ENCODE peak calls at places on chromosome 2, in nine cellular contexts. O is heart left ventricle, Q is lower lobe of right lung, J is left ventricle myocardium inferior, G is colonic mucosa, D is heart right ventricle, Y is HepG2, X is skeletal muscle cell, W is astrocyte. S is an unnamed sample.

GRCh38 chr2:41912337-41912736 is 135.5 kb upstream of the PKDCC start:
- DNase-seq in O (no peak), Q (no peak), J (no peak), G (no peak), D (no peak), Y (no peak), X (no peak), W (no peak), S (no peak)

GRCh38 chr2:199692489-199692888 is 158.5 kb downstream of the FTCDNL1 start:
- DNase-seq in O (peak), Q (no peak), J (no peak), G (peak), D (peak), Y (peak), X (no peak), W (no peak), S (no peak)

GRCh38 chr2:88071365-88071764 is 3.7 kb downstream of the SMYD1 start:
- DNase-seq in O (no peak), Q (no peak), J (no peak), G (no peak), D (no peak), Y (no peak), X (no peak), W (no peak), S (no peak)

GRCh38 chr2:72276876-72277275 is 129.2 kb upstream of the CYP26B1 start:
- DNase-seq in O (no peak), Q (no peak), J (no peak), G (no peak), D (no peak), Y (no peak), X (no peak), W (no peak), S (no peak)

GRCh38 chr2:3338360-3338759 is 39.3 kb downstream of the EIPR1 start:
- DNase-seq in O (no peak), Q (no peak), J (no peak), G (no peak), D (no peak), Y (no peak), X (no peak), W (no peak), S (no peak)

GRCh38 chr2:84904717-84905174 is 710 bp upstream of the TMSB10 start:
- DNase-seq in O (peak), Q (peak), J (peak), G (peak), D (peak), Y (no peak), X (peak), W (peak), S (no peak)

GRCh38 chr2:95761556-95761955 is 169.8 kb downstream of the TRIM43 start:
- DNase-seq in O (no peak), Q (no peak), J (no peak), G (no peak), D (no peak), Y (no peak), X (no peak), W (no peak), S (no peak)

GRCh38 chr2:69309336-69310048 is 77.5 kb downstream of the GFPT1 start:
- DNase-seq in O (peak), Q (peak), J (peak), G (peak), D (peak), Y (no peak), X (no peak), W (peak), S (no peak)

GRCh38 chr2:74223941-74224770 is 25.7 kb downstream of the MTHFD2 start:
- DNase-seq in O (no peak), Q (no peak), J (no peak), G (no peak), D (no peak), Y (no peak), X (no peak), W (no peak), S (no peak)

GRCh38 chr2:47560107-47560819 is 157.3 kb downstream of the MSH2 start:
- DNase-seq in O (peak), Q (no peak), J (peak), G (no peak), D (peak), Y (no peak), X (no peak), W (no peak), S (no peak)

GRCh38 chr2:177551989-177552413 is 159.4 kb downstream of the AGPS start:
- DNase-seq in O (peak), Q (peak), J (peak), G (peak), D (peak), Y (no peak), X (no peak), W (no peak), S (no peak)

GRCh38 chr2:213789940-213790339 is 505.7 kb downstream of the SPAG16 start:
- DNase-seq in O (no peak), Q (no peak), J (no peak), G (no peak), D (no peak), Y (no peak), X (no peak), W (no peak), S (no peak)

GRCh38 chr2:174491947-174492346 is 5.1 kb upstream of the GPR155 start:
- DNase-seq in O (no peak), Q (no peak), J (no peak), G (no peak), D (no peak), Y (no peak), X (no peak), W (no peak), S (no peak)

GRCh38 chr2:222797308-222797707 is 63.5 kb upstream of the ACSL3 start:
- DNase-seq in O (no peak), Q (no peak), J (no peak), G (no peak), D (no peak), Y (peak), X (no peak), W (peak), S (peak)

GRCh38 chr2:237533668-237534138 is 32.7 kb upstream of the PRLH start:
- DNase-seq in O (no peak), Q (no peak), J (no peak), G (no peak), D (no peak), Y (no peak), X (peak), W (peak), S (no peak)

GRCh38 chr2:227370791-227371312 is 8.3 kb downstream of the TM4SF20 start:
- DNase-seq in O (peak), Q (no peak), J (no peak), G (no peak), D (peak), Y (peak), X (peak), W (peak), S (peak)

GRCh38 chr2:23544589-23545295 is 159.8 kb downstream of the KLHL29 start:
- DNase-seq in O (no peak), Q (no peak), J (no peak), G (no peak), D (no peak), Y (no peak), X (no peak), W (no peak), S (no peak)

GRCh38 chr2:3737128-3737527 is 33.8 kb downstream of the DCDC2C start:
- DNase-seq in O (no peak), Q (no peak), J (no peak), G (no peak), D (no peak), Y (no peak), X (no peak), W (no peak), S (no peak)

GRCh38 chr2:58870704-58871103 is 629.6 kb upstream of the FANCL start:
- DNase-seq in O (no peak), Q (no peak), J (no peak), G (no peak), D (no peak), Y (no peak), X (no peak), W (no peak), S (no peak)

GRCh38 chr2:43324589-43325447 is 98.4 kb upstream of the ZFP36L2 start:
- DNase-seq in O (peak), Q (no peak), J (no peak), G (no peak), D (peak), Y (no peak), X (no peak), W (no peak), S (no peak)

GRCh38 chr2:137928547-137929503 is 35.4 kb upstream of the HNMT start:
- DNase-seq in O (no peak), Q (no peak), J (no peak), G (no peak), D (no peak), Y (peak), X (peak), W (peak), S (no peak)

GRCh38 chr2:70833246-70833645 is 2.4 kb downstream of the CD207 start:
- DNase-seq in O (no peak), Q (no peak), J (no peak), G (no peak), D (no peak), Y (no peak), X (no peak), W (no peak), S (no peak)

GRCh38 chr2:85240055-85240454 is 87.7 kb downstream of the TGOLN2 start:
- DNase-seq in O (peak), Q (no peak), J (no peak), G (no peak), D (peak), Y (no peak), X (no peak), W (no peak), S (no peak)

GRCh38 chr2:65658871-65659270 is 226.5 kb upstream of the SPRED2 start:
- DNase-seq in O (no peak), Q (no peak), J (no peak), G (no peak), D (no peak), Y (no peak), X (no peak), W (peak), S (no peak)

GRCh38 chr2:215793747-215794595 is 219.4 kb downstream of the MREG start:
- DNase-seq in O (no peak), Q (no peak), J (no peak), G (peak), D (peak), Y (peak), X (peak), W (peak), S (peak)

GRCh38 chr2:231615058-231615671 is 22.5 kb downstream of the TEX44 start:
- DNase-seq in O (peak), Q (no peak), J (no peak), G (peak), D (no peak), Y (no peak), X (no peak), W (no peak), S (no peak)

GRCh38 chr2:108182489-108182888 is 57.3 kb upstream of the SULT1C3 start:
- DNase-seq in O (no peak), Q (no peak), J (no peak), G (peak), D (no peak), Y (peak), X (no peak), W (no peak), S (no peak)

GRCh38 chr2:66569321-66569851 is 134.5 kb downstream of the MEIS1 start:
- DNase-seq in O (no peak), Q (no peak), J (no peak), G (no peak), D (no peak), Y (no peak), X (peak), W (peak), S (no peak)

GRCh38 chr2:33322607-33323006 is 153.8 kb upstream of the RASGRP3 start:
- DNase-seq in O (no peak), Q (no peak), J (no peak), G (no peak), D (no peak), Y (no peak), X (no peak), W (no peak), S (no peak)

GRCh38 chr2:207492461-207492860 is 37.3 kb upstream of the CREB1 start:
- DNase-seq in O (no peak), Q (no peak), J (no peak), G (no peak), D (no peak), Y (no peak), X (no peak), W (no peak), S (no peak)

GRCh38 chr2:10225291-10226031 is 77.2 kb upstream of the HPCAL1 start:
- DNase-seq in O (no peak), Q (peak), J (no peak), G (no peak), D (no peak), Y (no peak), X (no peak), W (no peak), S (no peak)

GRCh38 chr2:135960598-135961551 is 24.6 kb downstream of the DARS1 start:
- DNase-seq in O (no peak), Q (no peak), J (no peak), G (no peak), D (no peak), Y (no peak), X (no peak), W (peak), S (no peak)

GRCh38 chr2:196291873-196292800 is 120.8 kb upstream of the STK17B start:
- DNase-seq in O (no peak), Q (peak), J (no peak), G (no peak), D (no peak), Y (peak), X (no peak), W (peak), S (no peak)

GRCh38 chr2:29425866-29426265 is 310.7 kb downstream of the CLIP4 start:
- DNase-seq in O (no peak), Q (no peak), J (no peak), G (no peak), D (no peak), Y (no peak), X (no peak), W (no peak), S (peak)

GRCh38 chr2:101354910-101355309 is 32.4 kb downstream of the CREG2 start:
- DNase-seq in O (no peak), Q (no peak), J (no peak), G (no peak), D (no peak), Y (no peak), X (no peak), W (no peak), S (no peak)

GRCh38 chr2:201363857-201364560 is 6.9 kb upstream of the FLACC1 start:
- DNase-seq in O (no peak), Q (no peak), J (no peak), G (no peak), D (no peak), Y (peak), X (peak), W (peak), S (no peak)
- H3K4me3 ChIP-seq in O (no peak), Q (no peak), J (no peak), G (no peak), D (no peak), Y (no peak), X (no peak), W (no peak), S (no peak)

GRCh38 chr2:20599001-20599600 is 51.8 kb downstream of the HS1BP3 start:
- DNase-seq in O (peak), Q (peak), J (peak), G (no peak), D (peak), Y (no peak), X (no peak), W (no peak), S (no peak)

GRCh38 chr2:20596973-20597867 is 53.7 kb downstream of the HS1BP3 start:
- DNase-seq in O (peak), Q (peak), J (peak), G (no peak), D (peak), Y (peak), X (no peak), W (no peak), S (no peak)

GRCh38 chr2:20597868-20598183 is 53.1 kb downstream of the HS1BP3 start:
- DNase-seq in O (no peak), Q (no peak), J (no peak), G (no peak), D (no peak), Y (no peak), X (no peak), W (no peak), S (no peak)

GRCh38 chr2:20600756-20601325 is 50.1 kb downstream of the HS1BP3 start:
- DNase-seq in O (no peak), Q (no peak), J (no peak), G (no peak), D (no peak), Y (no peak), X (no peak), W (no peak), S (no peak)

GRCh38 chr2:20599861-20600461 is 50.9 kb downstream of the HS1BP3 start:
- DNase-seq in O (no peak), Q (no peak), J (no peak), G (no peak), D (no peak), Y (no peak), X (no peak), W (no peak), S (no peak)
- H3K4me3 ChIP-seq in O (no peak), Q (no peak), J (no peak), G (no peak), D (no peak), Y (no peak), X (no peak), W (no peak), S (no peak)

GRCh38 chr2:241902357-241902991 is 32.9 kb downstream of the RTP5 start:
- DNase-seq in O (no peak), Q (peak), J (no peak), G (no peak), D (no peak), Y (no peak), X (no peak), W (no peak), S (no peak)
- H3K4me3 ChIP-seq in O (peak), Q (no peak), J (peak), G (no peak), D (no peak), Y (no peak), X (no peak), W (no peak), S (peak)

DNA sequence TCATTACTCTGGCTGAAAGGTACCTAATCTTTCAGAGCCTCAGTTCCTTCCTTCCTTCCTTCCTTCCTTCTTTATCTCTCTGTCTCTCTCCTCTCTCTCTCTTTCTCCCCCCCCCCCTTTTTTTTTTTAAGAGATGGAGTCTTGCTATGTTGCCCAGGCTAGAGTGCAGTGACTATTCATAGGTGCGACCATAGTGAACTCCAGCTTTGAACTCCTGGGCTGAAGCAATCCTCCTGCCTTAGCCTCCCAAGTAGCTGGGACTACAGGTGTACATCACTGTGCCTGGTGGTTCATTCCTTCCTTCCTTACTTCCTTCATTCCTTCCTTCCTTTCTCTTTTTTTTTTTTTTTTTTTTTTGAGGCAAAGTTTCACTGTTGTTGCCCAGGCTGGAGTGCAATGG is 64.3 kb upstream of the MAP4K3 start:
- DNase-seq in O (no peak), Q (no peak), J (no peak), G (no peak), D (no peak), Y (no peak), X (no peak), W (no peak), S (no peak)
- H3K4me3 ChIP-seq in O (no peak), Q (no peak), J (no peak), G (no peak), D (no peak), Y (no peak), X (no peak), W (no peak), S (no peak)

GRCh38 chr2:141610564-141610963 is 520.3 kb downstream of the LRP1B start:
- DNase-seq in O (no peak), Q (no peak), J (no peak), G (no peak), D (no peak), Y (no peak), X (no peak), W (no peak), S (no peak)

GRCh38 chr2:141611143-141611571 is 519.7 kb downstream of the LRP1B start:
- DNase-seq in O (no peak), Q (no peak), J (no peak), G (no peak), D (no peak), Y (no peak), X (no peak), W (peak), S (no peak)

DNA sequence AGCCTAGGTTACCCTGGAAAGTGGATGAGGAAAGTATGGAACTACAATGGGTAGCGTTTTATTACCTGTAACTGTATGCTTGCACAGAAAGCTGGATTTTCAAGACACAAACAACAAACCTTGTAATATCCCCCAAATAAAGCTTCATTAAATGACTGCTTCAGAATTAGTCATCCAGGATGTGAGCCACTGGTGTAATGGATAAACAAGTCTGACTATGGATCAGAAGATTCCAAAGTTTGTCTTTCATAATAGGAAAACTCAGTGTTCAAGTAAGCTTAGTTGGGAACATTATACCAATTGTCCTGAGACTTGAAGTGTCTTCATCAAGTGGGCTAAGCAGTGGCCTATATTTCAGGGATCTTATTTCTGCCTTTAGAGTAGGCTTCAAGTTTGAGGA is 518.8 kb downstream of the LRP1B start:
- DNase-seq in O (no peak), Q (no peak), J (no peak), G (no peak), D (no peak), Y (no peak), X (peak), W (peak), S (no peak)
- H3K4me3 ChIP-seq in O (no peak), Q (no peak), J (no peak), G (no peak), D (no peak), Y (no peak), X (no peak), W (peak), S (no peak)

GRCh38 chr2:63056309-63057065 is 5.9 kb downstream of the OTX1 start:
- DNase-seq in O (no peak), Q (no peak), J (peak), G (peak), D (no peak), Y (no peak), X (no peak), W (no peak), S (no peak)

GRCh38 chr2:63054812-63055509 is 4.3 kb downstream of the OTX1 start:
- DNase-seq in O (no peak), Q (no peak), J (no peak), G (no peak), D (no peak), Y (no peak), X (no peak), W (no peak), S (no peak)

GRCh38 chr2:63053889-63054725 is 3.5 kb downstream of the OTX1 start:
- DNase-seq in O (no peak), Q (no peak), J (no peak), G (peak), D (no peak), Y (no peak), X (no peak), W (no peak), S (no peak)

GRCh38 chr2:63057249-63058148 is 6.9 kb downstream of the OTX1 start:
- DNase-seq in O (no peak), Q (no peak), J (no peak), G (no peak), D (no peak), Y (no peak), X (no peak), W (no peak), S (no peak)

DNA sequence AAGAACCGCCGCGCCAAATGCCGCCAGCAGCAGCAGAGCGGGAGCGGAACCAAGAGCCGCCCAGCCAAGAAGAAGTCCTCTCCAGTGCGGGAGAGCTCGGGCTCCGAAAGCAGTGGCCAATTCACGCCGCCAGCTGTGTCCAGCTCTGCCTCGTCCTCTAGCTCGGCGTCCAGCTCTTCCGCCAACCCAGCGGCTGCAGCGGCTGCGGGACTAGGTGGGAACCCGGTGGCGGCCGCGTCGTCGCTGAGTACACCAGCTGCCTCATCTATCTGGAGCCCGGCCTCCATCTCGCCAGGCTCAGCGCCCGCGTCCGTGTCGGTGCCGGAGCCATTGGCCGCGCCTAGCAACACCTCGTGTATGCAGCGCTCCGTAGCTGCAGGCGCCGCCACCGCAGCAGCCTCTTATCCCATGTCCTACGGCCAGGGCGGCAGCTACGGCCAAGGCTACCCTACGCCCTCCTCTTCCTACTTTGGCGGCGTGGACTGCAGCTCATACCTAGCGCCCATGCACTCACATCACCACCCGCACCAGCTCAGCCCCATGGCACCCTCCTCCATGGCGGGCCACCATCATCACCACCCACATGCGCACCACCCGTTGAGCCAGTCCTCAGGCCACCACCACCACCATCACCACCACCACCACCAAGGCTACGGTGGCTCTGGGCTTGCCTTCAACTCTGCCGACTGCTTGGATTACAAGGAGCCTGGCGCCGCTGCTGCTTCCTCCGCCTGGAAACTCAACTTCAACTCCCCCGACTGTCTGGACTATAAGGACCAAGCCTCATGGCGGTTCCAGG is 5.1 kb downstream of the OTX1 start:
- DNase-seq in O (no peak), Q (no peak), J (no peak), G (no peak), D (no peak), Y (no peak), X (no peak), W (no peak), S (no peak)
- H3K4me3 ChIP-seq in O (no peak), Q (peak), J (peak), G (no peak), D (no peak), Y (no peak), X (peak), W (no peak), S (peak)

S was measured in retinal pigment epithelial cell.